ENCODE peak calls at places on chromosomes 11 and 22, in four cellular contexts. Q is gastrocnemius medialis, D is pancreas, V is Calu3. L is an unnamed sample.

GRCh38 chr11:19524171-19524671 is 188.4 kb upstream of the NAV2 start:
- DNase-seq in Q (no peak), D (peak), V (peak), L (no peak)

GRCh38 chr11:103534959-103535358 is 425.7 kb downstream of the DYNC2H1 start:
- DNase-seq in V (no peak), Q (no peak), D (no peak), L (no peak)

GRCh38 chr11:103894034-103894433 is 142.4 kb upstream of the DDI1 start:
- DNase-seq in V (no peak), Q (no peak), D (no peak), L (no peak)

GRCh38 chr22:27576413-27576812 is 225.1 kb downstream of the MN1 start:
- DNase-seq in Q (no peak), V (no peak), D (no peak), L (no peak)

GRCh38 chr11:102421262-102421661 is 31.3 kb downstream of the TMEM123 start:
- DNase-seq in D (no peak), V (no peak), Q (no peak), L (no peak)

GRCh38 chr22:17674152-17674551 is 35.6 kb downstream of the BCL2L13 start:
- DNase-seq in D (no peak), Q (no peak), V (no peak), L (no peak)

GRCh38 chr11:68527585-68527984 is 67.0 kb downstream of the PPP6R3 start:
- DNase-seq in V (no peak), D (no peak), Q (no peak), L (no peak)

GRCh38 chr11:7833527-7833926 is 36.8 kb upstream of the OR5P2 start:
- DNase-seq in D (no peak), V (no peak), Q (no peak), L (no peak)

GRCh38 chr11:76151561-76152085 is 54.7 kb downstream of the WNT11 start:
- DNase-seq in V (no peak), Q (no peak), D (no peak), L (no peak)

GRCh38 chr11:117044287-117045035 is 53.8 kb downstream of the SIK3 start:
- DNase-seq in Q (no peak), V (no peak), D (no peak), L (no peak)

DNA sequence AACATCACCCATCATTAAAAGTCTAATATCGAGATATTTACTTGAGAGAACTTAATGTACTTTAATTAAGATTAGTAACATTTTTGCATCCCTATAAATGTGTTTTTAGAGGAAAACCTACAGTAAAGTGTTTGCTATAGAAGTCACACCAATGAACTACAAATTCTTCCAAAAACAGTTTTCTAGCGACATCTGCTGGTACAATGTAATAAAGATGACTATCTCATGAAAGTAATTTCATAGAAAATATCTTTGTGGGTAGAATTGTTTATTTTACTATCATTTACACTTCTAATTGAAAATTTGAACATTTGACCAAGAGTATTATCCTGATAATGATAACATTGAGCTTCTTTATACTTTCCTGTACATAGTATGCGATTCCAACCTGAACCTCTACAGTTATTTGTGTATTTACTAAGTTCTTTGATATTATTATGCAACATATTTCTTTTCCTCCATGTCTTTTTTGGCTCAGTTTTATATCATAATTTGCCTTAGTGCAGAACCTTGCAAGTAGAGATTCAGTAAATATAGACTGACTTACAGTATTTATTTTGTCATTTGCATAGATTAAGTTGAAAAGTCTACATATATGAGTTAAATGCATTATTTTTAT is 252.7 kb downstream of the TMEM135 start:
- DNase-seq in D (no peak), Q (no peak), V (no peak), L (no peak)
- TF ChIP-seq CTCF in D (peak), Q (peak), V (peak), L (peak)

DNA sequence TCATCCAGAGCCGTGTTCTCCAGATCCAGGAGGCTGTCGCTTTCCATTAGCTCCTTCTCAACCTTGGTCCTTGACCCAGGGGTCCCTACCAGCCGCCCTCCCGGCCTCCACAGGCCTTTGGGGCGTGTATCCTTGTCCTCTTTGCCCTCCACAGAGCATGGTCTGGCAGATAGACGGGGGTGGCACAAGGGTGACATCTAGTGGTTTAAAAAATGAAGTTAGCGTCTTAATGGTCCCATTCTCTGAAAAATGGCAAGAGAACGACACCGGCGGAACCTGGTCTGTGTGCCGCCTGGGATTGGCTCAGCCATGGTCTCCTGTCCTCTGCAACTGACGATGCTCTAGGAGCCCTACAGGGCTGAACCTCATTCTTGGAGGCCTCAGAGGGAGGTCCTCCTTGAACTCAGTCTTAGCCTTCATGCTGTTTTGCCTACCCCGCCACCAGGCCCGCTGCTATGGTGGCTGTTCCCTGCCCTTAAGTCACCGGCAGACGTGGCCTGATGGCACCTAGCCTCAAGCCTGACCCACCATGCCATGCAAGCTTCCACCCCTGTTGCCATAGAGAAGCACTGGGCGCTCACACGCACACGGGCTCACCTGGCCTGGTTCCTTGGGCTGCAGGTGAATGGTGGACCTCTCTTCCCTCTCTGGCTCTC is 152.1 kb upstream of the SYN3 start:
- DNase-seq in D (no peak), Q (no peak), V (peak), L (no peak)
- TF ChIP-seq CTCF in D (peak), Q (no peak), V (peak), L (peak)

GRCh38 chr11:944711-945470 is 19.2 kb downstream of the AP2A2 start:
- DNase-seq in D (no peak), Q (no peak), V (no peak), L (no peak)
- TF ChIP-seq CTCF in D (no peak), Q (no peak), V (no peak), L (peak)

GRCh38 chr11:119602745-119603373 is 126.1 kb downstream of the NECTIN1 start:
- DNase-seq in Q (no peak), V (no peak), D (no peak), L (no peak)
- TF ChIP-seq CTCF in Q (no peak), V (no peak), D (no peak), L (peak)

L was measured in chondrocyte.